ENCODE peak calls at places on chromosomes 3 and 15, in seven cellular contexts. H is mesendoderm, P is IMR-90, B is H1, O is H9, X is neuronal stem cell, S is mesenchymal stem cell. A is an unnamed sample.

GRCh38 chr15:58324533-58324932 is 107.3 kb upstream of the LIPC start:
- DNase-seq in H (no peak), O (no peak), B (no peak), X (no peak), P (no peak), S (no peak), A (no peak)

GRCh38 chr15:48733615-48734014 is 77.3 kb downstream of the CEP152 start:
- DNase-seq in O (no peak), S (no peak), X (no peak), B (no peak), H (no peak), P (no peak), A (no peak)

GRCh38 chr3:24519368-24520100 is 24.9 kb upstream of the THRB start:
- DNase-seq in B (no peak), P (no peak), X (no peak), O (peak; percentile 77), H (peak; percentile 55), S (peak; percentile 81), A (no peak)

GRCh38 chr3:126546013-126546412 is 12.7 kb downstream of the C3orf22 start:
- DNase-seq in X (no peak), S (no peak), O (no peak), H (no peak), P (no peak), B (no peak), A (no peak)

GRCh38 chr3:114624047-114624445 is 330.2 kb downstream of the TIGIT start:
- DNase-seq in P (peak; percentile 71), S (peak; percentile 94), H (no peak), O (no peak), X (no peak), B (no peak), A (no peak)

GRCh38 chr15:74432968-74433591 is 678 bp downstream of the SEMA7A start:
- DNase-seq in O (no peak), B (no peak), H (no peak), P (no peak), S (no peak), X (no peak), A (no peak)

GRCh38 chr15:63506537-63507035 is 2.2 kb downstream of the USP3 start:
- DNase-seq in H (no peak), O (no peak), B (no peak), S (peak; percentile 44), P (no peak), X (no peak), A (no peak)

GRCh38 chr3:82000773-82001172 is 239.3 kb upstream of the GBE1 start:
- DNase-seq in O (peak; percentile 35), X (no peak), P (no peak), H (no peak), B (no peak), S (no peak), A (peak; percentile 46)

GRCh38 chr15:100726426-100727190 is 124.2 kb downstream of the ASB7 start:
- DNase-seq in B (no peak), O (peak; percentile 15), H (no peak), P (peak; percentile 74), S (no peak), X (no peak), A (peak; percentile 75)

GRCh38 chr3:147391726-147392082 is 14.6 kb downstream of the ZIC4 start:
- DNase-seq in P (no peak), H (no peak), B (no peak), S (no peak), X (no peak), O (no peak), A (no peak)

GRCh38 chr3:51968883-51969674 is 1.8 kb upstream of the PCBP4 start:
- DNase-seq in X (no peak), S (no peak), B (no peak), O (peak; percentile 67), P (no peak), H (no peak), A (no peak)

GRCh38 chr3:14335774-14336413 is 66.5 kb upstream of the SLC6A6 start:
- DNase-seq in X (no peak), S (no peak), O (no peak), P (no peak), H (no peak), B (no peak), A (no peak)

GRCh38 chr3:194508486-194509449 is 22.0 kb upstream of the ATP13A3 start:
- DNase-seq in X (no peak), H (no peak), P (no peak), S (no peak), B (no peak), O (no peak), A (no peak)

GRCh38 chr3:48088056-48088748 is 72.0 kb upstream of the MAP4 start:
- DNase-seq in X (peak; percentile 30), B (no peak), O (peak; percentile 38), S (no peak), P (no peak), H (peak; percentile 66), A (no peak)

GRCh38 chr3:62622553-62623174 is 249.3 kb upstream of the FEZF2 start:
- DNase-seq in X (peak; percentile 58), P (peak; percentile 61), B (no peak), S (peak; percentile 64), O (no peak), H (peak; percentile 69), A (peak; percentile 12)

GRCh38 chr3:113055201-113055600 is 64.4 kb downstream of the GTPBP8 start:
- DNase-seq in S (no peak), O (no peak), X (no peak), P (no peak), H (no peak), B (no peak), A (no peak)

GRCh38 chr3:66047321-66048050 is 8.8 kb upstream of the MAGI1 start:
- DNase-seq in S (peak; percentile 50), X (no peak), B (no peak), H (no peak), P (peak; percentile 80), O (no peak), A (peak; percentile 17)

GRCh38 chr15:101121511-101122090 is 130.2 kb downstream of the CHSY1 start:
- DNase-seq in H (peak; percentile 58), S (peak; percentile 77), B (no peak), O (peak; percentile 74), X (peak; percentile 23), P (peak; percentile 74), A (peak; percentile 45)

GRCh38 chr3:123155471-123156011 is 46.2 kb upstream of the SEC22A start:
- DNase-seq in O (peak; percentile 14), B (no peak), S (no peak), P (no peak), X (no peak), H (no peak), A (no peak)

GRCh38 chr3:146504546-146505197 is 35.3 kb upstream of the PLSCR2 start:
- DNase-seq in O (peak; percentile 57), H (peak; percentile 96), S (peak; percentile 28), B (no peak), P (no peak), X (no peak), A (peak; percentile 79)

GRCh38 chr15:83064859-83065258 is 2.2 kb downstream of the BTBD1 start:
- DNase-seq in S (peak; percentile 62), H (no peak), P (peak; percentile 37), X (no peak), B (no peak), O (no peak), A (no peak)

GRCh38 chr3:155560594-155560993 is 184.3 kb downstream of the PLCH1 start:
- DNase-seq in B (peak; percentile 36), O (no peak), H (peak; percentile 93), X (peak; percentile 1), S (no peak), P (no peak), A (no peak)

GRCh38 chr15:42091753-42092665 is 2.4 kb downstream of the PLA2G4D start:
- DNase-seq in O (peak; percentile 58), S (no peak), B (no peak), X (no peak), H (peak; percentile 97), P (no peak), A (peak; percentile 82)

GRCh38 chr3:59605318-59605717 is 555.5 kb upstream of the CFAP20DC start:
- DNase-seq in X (no peak), H (no peak), P (no peak), B (no peak), S (no peak), O (no peak), A (no peak)

GRCh38 chr3:186854954-186855353 is 12.4 kb downstream of the ADIPOQ start:
- DNase-seq in H (no peak), P (no peak), O (no peak), B (no peak), X (no peak), S (no peak), A (no peak)

GRCh38 chr15:66598095-66598815 is 32.5 kb upstream of the LCTL start:
- DNase-seq in H (no peak), S (no peak), X (no peak), B (no peak), P (no peak), O (no peak), A (no peak)

GRCh38 chr15:69677403-69677802 is 224.8 kb downstream of the RPLP1 start:
- DNase-seq in H (no peak), P (no peak), O (no peak), X (no peak), S (no peak), B (no peak), A (no peak)
- H2BK120ac ChIP-seq in H (no peak overlapping the region), P (no peak overlapping the region), O (no peak overlapping the region), X (no peak overlapping the region), S (no peak overlapping the region), B (no peak overlapping the region), A (no peak overlapping the region)

GRCh38 chr3:150307862-150308261 is 100.2 kb upstream of the TSC22D2 start:
- DNase-seq in H (no peak), S (no peak), B (no peak), X (no peak), O (no peak), P (no peak), A (no peak)
- H2BK120ac ChIP-seq in H (no peak overlapping the region), S (no peak overlapping the region), B (no peak overlapping the region), X (no peak overlapping the region), O (no peak overlapping the region), P (peak overlapping the region; percentile 85), A (no peak overlapping the region)

DNA sequence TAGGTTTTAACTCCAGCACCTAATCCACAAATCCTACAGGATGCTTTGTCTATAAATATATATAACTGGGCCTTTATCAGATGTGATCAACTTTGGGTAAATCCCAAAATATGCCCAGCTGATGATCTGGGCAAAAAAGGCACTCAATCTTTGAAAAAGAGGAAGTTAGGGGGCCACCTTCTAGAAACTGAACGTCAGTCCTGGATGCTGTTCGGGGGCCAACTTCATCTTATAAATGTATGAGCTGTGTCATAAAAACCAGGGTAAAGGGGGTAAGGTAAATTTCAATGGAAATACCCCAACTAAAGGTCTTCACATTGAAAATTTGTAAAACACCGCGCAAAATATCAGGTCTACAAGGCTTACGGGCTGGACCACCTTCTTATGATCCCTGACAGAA is 264.4 kb upstream of the UBE2E2 start:
- DNase-seq in P (no peak), H (no peak), S (no peak), O (no peak), B (no peak), X (no peak), A (no peak)
- H2BK120ac ChIP-seq in P (no peak overlapping the region), H (no peak overlapping the region), S (no peak overlapping the region), O (no peak overlapping the region), B (no peak overlapping the region), X (no peak overlapping the region), A (no peak overlapping the region)

DNA sequence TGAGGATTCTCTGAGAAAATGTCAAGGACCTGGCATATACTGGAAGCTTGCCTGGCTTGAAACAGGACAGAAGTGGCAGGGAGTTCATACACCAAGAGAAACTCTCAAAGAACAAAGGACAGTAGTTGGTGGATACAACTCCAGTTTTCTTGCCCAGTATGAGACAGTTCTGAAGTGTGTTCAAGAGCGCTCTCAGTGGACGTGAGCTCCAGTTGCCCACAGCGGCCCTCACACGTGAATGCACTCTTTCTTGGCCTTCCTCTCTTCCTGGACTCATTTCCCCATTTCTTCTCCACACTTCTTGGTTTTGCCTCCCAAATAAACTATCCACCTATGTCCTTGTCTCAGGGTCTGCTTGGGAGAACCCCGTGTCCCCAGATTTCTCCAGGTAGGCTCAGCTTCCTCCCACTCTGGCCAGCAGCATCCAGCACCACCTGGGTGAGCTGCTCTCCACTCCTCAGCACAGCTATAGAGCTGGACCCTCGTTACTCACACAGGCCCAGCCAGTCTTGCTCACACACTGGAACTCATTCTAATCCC is 54.5 kb downstream of the DCLK3 start:
- DNase-seq in S (no peak), O (no peak), B (no peak), X (no peak), P (no peak), H (no peak), A (no peak)
- H2BK120ac ChIP-seq in S (no peak overlapping the region), O (no peak overlapping the region), B (no peak overlapping the region), X (no peak overlapping the region), P (no peak overlapping the region), H (no peak overlapping the region), A (no peak overlapping the region)

A was measured in trophoblast cell.